ENCODE peak calls at places on chromosome 18, in six cellular contexts. E is effector memory CD4-positive, alpha-beta T cell; Z is H9; S is lower lobe of right lung; O is HAP-1; N is trophoblast cell. B is an unnamed sample.

GRCh38 chr18:74382481-74382880 is 66.8 kb downstream of the C18orf63 start:
- DNase-seq in E (no peak), Z (no peak), S (no peak), O (no peak), N (no peak), B (no peak)

GRCh38 chr18:75823376-75823950 is 396.0 kb upstream of the SMIM21 start:
- DNase-seq in E (no peak), Z (no peak), S (no peak), O (no peak), N (no peak), B (no peak)

GRCh38 chr18:3923750-3924149 is 473.8 kb downstream of the TGIF1 start:
- DNase-seq in E (no peak), Z (no peak), S (no peak), O (no peak), N (peak; percentile 35), B (no peak)

GRCh38 chr18:61556862-61557261 is 223.6 kb downstream of the CDH20 start:
- DNase-seq in E (no peak), Z (no peak), S (no peak), O (no peak), N (no peak), B (no peak)

GRCh38 chr18:45596048-45596447 is 19.2 kb upstream of the SLC14A2 start:
- DNase-seq in E (no peak), Z (no peak), S (no peak), O (no peak), N (no peak), B (no peak)

GRCh38 chr18:8705280-8705940 is at the start of gene MTCL1:
- DNase-seq in E (no peak), Z (peak; percentile 49), S (peak; percentile 53), O (peak; percentile 20), N (peak; percentile 52), B (peak; percentile 10)

GRCh38 chr18:9658111-9658641 is 43.8 kb upstream of the PPP4R1 start:
- DNase-seq in E (no peak), Z (no peak), S (no peak), O (no peak), N (peak; percentile 61), B (no peak)

GRCh38 chr18:41734917-41735316 is 220.1 kb upstream of the PIK3C3 start:
- DNase-seq in E (no peak), Z (no peak), S (no peak), O (no peak), N (no peak), B (no peak)

GRCh38 chr18:69491576-69491975 is 90.9 kb downstream of the DOK6 start:
- DNase-seq in E (no peak), Z (no peak), S (no peak), O (no peak), N (no peak), B (no peak)

DNA sequence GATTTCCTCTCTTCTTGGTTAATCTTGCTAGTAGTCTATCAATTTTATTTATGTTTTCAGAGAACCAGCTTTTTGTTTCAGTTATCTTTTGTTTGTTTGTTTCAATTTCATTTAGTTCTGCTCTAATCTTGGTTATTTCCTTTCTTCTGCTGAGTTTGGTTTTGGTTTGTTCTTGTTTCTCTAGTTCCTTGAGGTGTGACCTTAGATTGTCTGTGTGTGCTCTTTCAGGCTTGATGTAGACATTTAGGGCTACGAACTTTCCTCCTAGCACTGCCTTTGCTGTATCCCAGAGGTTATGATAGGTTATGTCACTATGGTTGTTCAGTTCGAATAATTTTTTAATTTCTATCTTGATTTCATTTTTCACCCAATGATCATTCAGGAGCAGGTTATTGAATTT is 141.6 kb downstream of the ZNF236 start:
- DNase-seq in E (no peak), Z (no peak), S (no peak), O (no peak), N (no peak), B (no peak)
- H3K9me3 ChIP-seq in E (no peaks in the 10 kb centered on the region), Z (peaks cover 10% of the 10 kb centered on the region), S (no peaks in the 10 kb centered on the region), O (no peaks in the 10 kb centered on the region), N (no peaks in the 10 kb centered on the region), B (no peaks in the 10 kb centered on the region)

GRCh38 chr18:5992381-5992780 is 97.1 kb upstream of the TMEM200C start:
- DNase-seq in E (no peak), Z (no peak), S (no peak), O (no peak), N (no peak), B (no peak)

GRCh38 chr18:5998166-5998881 is 103.0 kb upstream of the TMEM200C start:
- DNase-seq in E (no peak), Z (no peak), S (no peak), O (no peak), N (no peak), B (no peak)

GRCh38 chr18:5995626-5996025 is 100.3 kb upstream of the TMEM200C start:
- DNase-seq in E (no peak), Z (peak; percentile 54), S (no peak), O (no peak), N (no peak), B (no peak)

GRCh38 chr18:5997361-5997760 is 102.0 kb upstream of the TMEM200C start:
- DNase-seq in E (no peak), Z (no peak), S (no peak), O (no peak), N (no peak), B (no peak)

GRCh38 chr18:5993938-5994337 is 98.6 kb upstream of the TMEM200C start:
- DNase-seq in E (no peak), Z (peak; percentile 25), S (no peak), O (no peak), N (no peak), B (no peak)
- H3K9me3 ChIP-seq in E (no peaks in the 10 kb centered on the region), Z (no peaks in the 10 kb centered on the region), S (no peaks in the 10 kb centered on the region), O (no peaks in the 10 kb centered on the region), N (no peaks in the 10 kb centered on the region), B (no peaks in the 10 kb centered on the region)

GRCh38 chr18:35244671-35245070 is 3.8 kb downstream of the ZNF397 start:
- DNase-seq in E (no peak), Z (no peak), S (no peak), O (no peak), N (peak; percentile 61), B (no peak)

GRCh38 chr18:35239314-35239713 is 1.5 kb upstream of the ZNF397 start:
- DNase-seq in E (no peak), Z (no peak), S (no peak), O (no peak), N (no peak), B (no peak)

GRCh38 chr18:35240664-35241522 is at the start of gene ZNF397:
- DNase-seq in E (peak; percentile 89), Z (peak; percentile 97), S (peak; percentile 99), O (peak; percentile 96), N (peak; percentile 98), B (peak; percentile 92)

GRCh38 chr18:35241523-35241804 is 630 bp downstream of the ZNF397 start:
- DNase-seq in E (no peak), Z (no peak), S (no peak), O (no peak), N (peak; percentile 77), B (no peak)

DNA sequence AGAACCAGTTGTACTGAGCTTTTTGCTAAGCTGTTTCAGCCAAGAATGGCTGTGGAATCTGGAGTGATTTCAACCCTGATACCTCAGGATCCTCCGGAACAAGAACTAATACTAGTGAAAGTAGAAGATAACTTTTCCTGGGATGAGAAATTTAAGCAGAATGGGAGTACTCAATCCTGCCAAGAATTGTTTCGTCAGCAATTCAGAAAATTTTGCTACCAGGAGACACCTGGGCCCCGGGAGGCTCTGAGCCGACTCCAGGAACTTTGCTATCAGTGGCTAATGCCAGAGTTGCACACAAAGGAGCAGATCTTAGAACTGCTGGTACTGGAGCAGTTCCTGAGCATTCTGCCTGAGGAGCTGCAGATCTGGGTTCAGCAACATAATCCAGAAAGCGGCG is 1.6 kb downstream of the ZNF397 start:
- DNase-seq in E (no peak), Z (no peak), S (no peak), O (no peak), N (peak; percentile 72), B (no peak)
- H3K9me3 ChIP-seq in E (no peaks in the 10 kb centered on the region), Z (no peaks in the 10 kb centered on the region), S (no peaks in the 10 kb centered on the region), O (no peaks in the 10 kb centered on the region), N (no peaks in the 10 kb centered on the region), B (no peaks in the 10 kb centered on the region)

GRCh38 chr18:11224166-11224565 is 74.8 kb upstream of the PIEZO2 start:
- DNase-seq in E (no peak), Z (no peak), S (no peak), O (no peak), N (no peak), B (no peak)
- H3K9me3 ChIP-seq in E (no peaks in the 10 kb centered on the region), Z (no peaks in the 10 kb centered on the region), S (no peaks in the 10 kb centered on the region), O (no peaks in the 10 kb centered on the region), N (no peaks in the 10 kb centered on the region), B (no peaks in the 10 kb centered on the region)

GRCh38 chr18:78901923-78902794 is 77.5 kb upstream of the SALL3 start:
- DNase-seq in E (no peak), Z (no peak), S (no peak), O (no peak), N (no peak), B (no peak)
- H3K9me3 ChIP-seq in E (no peaks in the 10 kb centered on the region), Z (no peaks in the 10 kb centered on the region), S (no peaks in the 10 kb centered on the region), O (no peaks in the 10 kb centered on the region), N (peaks cover 15% of the 10 kb centered on the region), B (no peaks in the 10 kb centered on the region)

DNA sequence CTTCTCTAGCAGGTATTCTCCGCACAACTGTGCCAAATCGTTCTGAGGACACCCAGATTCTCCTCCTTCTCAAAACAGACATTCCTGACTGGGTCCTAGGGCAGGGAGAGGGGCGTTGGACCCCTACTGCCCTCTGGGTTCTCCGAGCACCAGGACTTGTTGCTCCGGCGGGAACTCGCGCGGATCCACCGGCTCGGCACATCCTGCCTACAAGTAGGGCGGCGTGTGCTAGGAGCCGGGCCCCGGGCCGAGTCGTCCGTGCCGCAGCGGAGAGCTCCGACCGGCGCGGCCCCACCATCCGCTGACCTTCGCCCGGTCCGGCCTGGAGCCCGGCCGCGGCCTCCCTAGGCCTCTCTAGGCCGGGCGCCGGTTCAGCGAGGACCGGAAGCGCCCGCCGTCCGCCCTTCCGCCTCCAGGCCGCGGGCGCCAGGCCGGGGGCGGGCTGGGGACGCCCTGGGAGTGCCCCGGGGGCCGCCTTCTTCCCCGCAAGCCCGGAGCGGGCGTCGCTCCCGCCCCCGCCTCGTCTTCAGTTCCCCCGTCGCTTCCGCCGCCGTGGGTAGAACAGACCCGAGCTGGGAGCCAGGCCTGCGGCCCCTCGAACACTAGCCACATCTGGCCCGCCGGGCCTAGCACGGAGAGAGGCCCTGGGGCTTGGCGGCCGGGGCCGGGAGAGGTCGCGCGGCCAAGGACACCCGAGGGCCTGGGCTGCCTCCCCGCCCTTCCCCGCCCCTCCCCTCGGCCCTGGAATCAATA is 7.6 kb upstream of the ONECUT2 start:
- DNase-seq in E (no peak), Z (peak; percentile 58), S (no peak), O (no peak), N (no peak), B (no peak)
- H3K9me3 ChIP-seq in E (no peaks in the 10 kb centered on the region), Z (no peaks in the 10 kb centered on the region), S (no peaks in the 10 kb centered on the region), O (no peaks in the 10 kb centered on the region), N (peaks cover 9% of the 10 kb centered on the region), B (peaks cover 3% of the 10 kb centered on the region)

GRCh38 chr18:56712761-56713160 is 61.6 kb downstream of the WDR7 start:
- DNase-seq in E (no peak), Z (no peak), S (no peak), O (no peak), N (no peak), B (no peak)

GRCh38 chr18:56711706-56712445 is 60.7 kb downstream of the WDR7 start:
- DNase-seq in E (no peak), Z (no peak), S (no peak), O (no peak), N (no peak), B (no peak)

GRCh38 chr18:56715121-56715520 is 64.0 kb downstream of the WDR7 start:
- DNase-seq in E (no peak), Z (no peak), S (no peak), O (no peak), N (peak; percentile 13), B (no peak)

DNA sequence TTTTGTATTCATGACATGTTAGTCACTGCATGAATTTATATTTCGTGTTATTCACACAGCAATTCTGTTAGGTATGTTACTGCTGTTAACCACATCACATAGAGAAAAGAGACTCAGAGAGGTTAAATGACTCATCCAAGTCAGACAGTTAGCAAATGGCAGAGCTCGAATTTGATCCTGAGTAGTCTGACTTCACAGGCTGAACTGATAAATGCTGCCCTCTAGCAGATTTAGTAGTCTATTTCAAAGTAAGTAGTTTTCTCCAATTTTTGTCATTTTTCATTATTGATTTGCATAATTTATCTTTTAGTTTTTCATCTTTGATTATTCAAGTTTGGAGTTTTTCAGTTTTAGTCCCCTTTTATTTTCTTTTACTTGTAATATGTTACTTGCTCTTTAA is 58.3 kb downstream of the WDR7 start:
- DNase-seq in E (no peak), Z (no peak), S (no peak), O (peak; percentile 10), N (peak; percentile 79), B (peak; percentile 5)
- H3K9me3 ChIP-seq in E (no peaks in the 10 kb centered on the region), Z (no peaks in the 10 kb centered on the region), S (no peaks in the 10 kb centered on the region), O (no peaks in the 10 kb centered on the region), N (no peaks in the 10 kb centered on the region), B (no peaks in the 10 kb centered on the region)